ENCODE peak calls at places on chromosomes 12 and 14, in six cellular contexts. E is astrocyte of the cerebellum, V is endodermal cell, Y is brain microvascular endothelial cell, P is AG10803, Z is coronary artery. D is an unnamed sample.

GRCh38 chr12:5348491-5348890 is 83.4 kb upstream of the NTF3 start:
- DNase-seq in E (no peak), V (no peak), Y (no peak), P (no peak), Z (no peak), D (no peak)

GRCh38 chr12:95796225-95796981 is 5.8 kb upstream of the NTN4 start:
- DNase-seq in E (no peak), V (no peak), Y (no peak), P (no peak), Z (no peak), D (no peak)

GRCh38 chr12:3757261-3757660 is 4.4 kb upstream of the CRACR2A start:
- DNase-seq in E (no peak), V (no peak), Y (no peak), P (no peak), Z (no peak), D (no peak)

GRCh38 chr14:84767434-84767833 is 762.5 kb upstream of the FLRT2 start:
- DNase-seq in E (no peak), V (no peak), Y (no peak), P (no peak), Z (no peak), D (no peak)

GRCh38 chr12:44003721-44004120 is 167.8 kb downstream of the TMEM117 start:
- DNase-seq in E (no peak), V (no peak), Y (no peak), P (no peak), Z (no peak), D (no peak)

GRCh38 chr14:70192915-70193314 is 4.2 kb upstream of the SLC8A3 start:
- DNase-seq in E (no peak), V (peak), Y (no peak), P (no peak), Z (no peak), D (no peak)

GRCh38 chr12:117587646-117588287 is 226.3 kb upstream of the NOS1 start:
- DNase-seq in E (no peak), V (peak), Y (peak), P (peak), Z (no peak), D (peak)

GRCh38 chr12:49887536-49888401 is 15.9 kb downstream of the FAIM2 start:
- DNase-seq in E (no peak), V (peak), Y (no peak), P (no peak), Z (no peak), D (no peak)

GRCh38 chr14:100083706-100084105 is 18.5 kb downstream of the EVL start:
- DNase-seq in E (no peak), V (no peak), Y (no peak), P (no peak), Z (no peak), D (peak)

GRCh38 chr14:25607095-25607657 is 557.2 kb upstream of the STXBP6 start:
- DNase-seq in E (no peak), V (no peak), Y (no peak), P (no peak), Z (no peak), D (no peak)

GRCh38 chr14:105853089-105853906 is 326.9 kb downstream of the TMEM121 start:
- DNase-seq in E (no peak), V (peak), Y (no peak), P (no peak), Z (peak), D (no peak)

GRCh38 chr14:76782885-76783566 is 21.8 kb downstream of the VASH1 start:
- DNase-seq in E (no peak), V (peak), Y (no peak), P (no peak), Z (no peak), D (peak)

GRCh38 chr12:23771230-23771949 is 178.1 kb downstream of the SOX5 start:
- DNase-seq in E (no peak), V (no peak), Y (no peak), P (no peak), Z (peak), D (peak)

GRCh38 chr14:60933920-60934655 is 46.8 kb downstream of the TRMT5 start:
- DNase-seq in E (no peak), V (no peak), Y (no peak), P (no peak), Z (no peak), D (no peak)

GRCh38 chr14:55245657-55246268 is 25.5 kb upstream of the FBXO34 start:
- DNase-seq in E (peak), V (no peak), Y (peak), P (peak), Z (no peak), D (peak)

GRCh38 chr12:10363922-10364838 is 25.7 kb downstream of the KLRK1 start:
- DNase-seq in E (no peak), V (peak), Y (peak), P (peak), Z (no peak), D (peak)

GRCh38 chr12:56221233-56221756 is 427 bp downstream of the RNF41 start:
- DNase-seq in E (peak), V (peak), Y (peak), P (peak), Z (peak), D (peak)

GRCh38 chr12:26303418-26303817 is 108.0 kb downstream of the SSPN start:
- DNase-seq in E (no peak), V (no peak), Y (no peak), P (no peak), Z (no peak), D (no peak)

GRCh38 chr12:26295001-26295400 is 99.6 kb downstream of the SSPN start:
- DNase-seq in E (no peak), V (no peak), Y (no peak), P (no peak), Z (no peak), D (no peak)

GRCh38 chr12:26304273-26304672 is 108.9 kb downstream of the SSPN start:
- DNase-seq in E (no peak), V (no peak), Y (no peak), P (no peak), Z (no peak), D (no peak)

GRCh38 chr12:26297386-26298070 is 102.2 kb downstream of the SSPN start:
- DNase-seq in E (no peak), V (no peak), Y (no peak), P (no peak), Z (no peak), D (peak)

GRCh38 chr12:26298785-26299621 is 103.6 kb downstream of the SSPN start:
- DNase-seq in E (peak), V (no peak), Y (peak), P (peak), Z (no peak), D (peak)
- H3K4me3 ChIP-seq in E (no peak), V (no peak), Y (peak), P (peak), Z (peak), D (peak)

GRCh38 chr12:2588345-2588744 is 206.4 kb upstream of the FKBP4 start:
- DNase-seq in E (no peak), V (peak), Y (no peak), P (no peak), Z (no peak), D (no peak)
- TF ChIP-seq CTCF in E (no peak), V (peak), Y (no peak), P (no peak), Z (no peak), D (no peak)

GRCh38 chr14:51787352-51787751 is 73.1 kb upstream of the GNG2 start:
- DNase-seq in E (no peak), V (no peak), Y (no peak), P (no peak), Z (no peak), D (no peak)
- H3K4me3 ChIP-seq in E (no peak), V (no peak), Y (no peak), P (no peak), Z (no peak), D (no peak)

GRCh38 chr12:103833891-103834290 is 7.1 kb downstream of the NT5DC3 start:
- DNase-seq in E (no peak), V (peak), Y (no peak), P (no peak), Z (no peak), D (no peak)
- TF ChIP-seq CTCF in E (peak), V (peak), Y (peak), P (no peak), Z (no peak), D (no peak)

GRCh38 chr12:120470150-120470817 is 736 bp upstream of the SRSF9 start:
- DNase-seq in E (no peak), V (no peak), Y (no peak), P (peak), Z (peak), D (peak)
- H3K4me3 ChIP-seq in E (peak), V (peak), Y (peak), P (peak), Z (peak), D (peak)